ENCODE peak calls at places on chromosome 13, in nine cellular contexts. One of them, this sample, is unnamed.

GRCh38 chr13:103007427-103007762 is 58.8 kb downstream of the SLC10A2 start:
- DNase-seq in ELR: no peak
- DNase-seq in activated CD8-positive, alpha-beta T cell treated with anti-CD3 and anti-CD28 coated beads, Interleukin-2, amount 10 ng/mL, durations not matched to agents 7 days and 5 days: no peak
- DNase-seq in choroid plexus epithelial cell: no peak
- DNase-seq in lower leg skin: no peak
- DNase-seq in activated CD4-positive, alpha-beta memory T cell treated with anti-CD3 and anti-CD28 coated beads, Interleukin-2, amount 10 ng/mL, durations not matched to agents 7 days and 5 days: no peak
- DNase-seq in tibial artery: no peak
- DNase-seq in GDM1: no peak
- DNase-seq in nephron progenitor cell: no peak
- DNase-seq in this sample: no peak

GRCh38 chr13:30429721-30430694 is 7.7 kb downstream of the UBE2L5 start:
- DNase-seq in ELR: peak; percentile 96
- DNase-seq in lower leg skin: no peak
- DNase-seq in tibial artery: no peak
- DNase-seq in choroid plexus epithelial cell: peak; percentile 93
- DNase-seq in activated CD4-positive, alpha-beta memory T cell treated with anti-CD3 and anti-CD28 coated beads, Interleukin-2, amount 10 ng/mL, durations not matched to agents 7 days and 5 days: peak; percentile 26
- DNase-seq in GDM1: peak; percentile 31
- DNase-seq in activated CD8-positive, alpha-beta T cell treated with anti-CD3 and anti-CD28 coated beads, Interleukin-2, amount 10 ng/mL, durations not matched to agents 7 days and 5 days: no peak
- DNase-seq in nephron progenitor cell: no peak
- DNase-seq in this sample: no peak

GRCh38 chr13:48304132-48304876 is 753 bp downstream of the RB1 start:
- DNase-seq in choroid plexus epithelial cell: peak; percentile 63
- DNase-seq in lower leg skin: peak; percentile 87
- DNase-seq in activated CD8-positive, alpha-beta T cell treated with anti-CD3 and anti-CD28 coated beads, Interleukin-2, amount 10 ng/mL, durations not matched to agents 7 days and 5 days: peak; percentile 51
- DNase-seq in ELR: peak; percentile 63
- DNase-seq in activated CD4-positive, alpha-beta memory T cell treated with anti-CD3 and anti-CD28 coated beads, Interleukin-2, amount 10 ng/mL, durations not matched to agents 7 days and 5 days: peak; percentile 46
- DNase-seq in nephron progenitor cell: peak; percentile 31
- DNase-seq in GDM1: peak; percentile 38
- DNase-seq in tibial artery: peak; percentile 61
- DNase-seq in this sample: peak; percentile 28

GRCh38 chr13:97004886-97005285 is 10.6 kb upstream of the OXGR1 start:
- DNase-seq in nephron progenitor cell: no peak
- DNase-seq in lower leg skin: no peak
- DNase-seq in ELR: no peak
- DNase-seq in activated CD8-positive, alpha-beta T cell treated with anti-CD3 and anti-CD28 coated beads, Interleukin-2, amount 10 ng/mL, durations not matched to agents 7 days and 5 days: no peak
- DNase-seq in choroid plexus epithelial cell: no peak
- DNase-seq in GDM1: no peak
- DNase-seq in tibial artery: no peak
- DNase-seq in activated CD4-positive, alpha-beta memory T cell treated with anti-CD3 and anti-CD28 coated beads, Interleukin-2, amount 10 ng/mL, durations not matched to agents 7 days and 5 days: no peak
- DNase-seq in this sample: no peak

GRCh38 chr13:95676100-95676774 is 702 bp upstream of the DNAJC3 start:
- DNase-seq in activated CD8-positive, alpha-beta T cell treated with anti-CD3 and anti-CD28 coated beads, Interleukin-2, amount 10 ng/mL, durations not matched to agents 7 days and 5 days: peak; percentile 51
- DNase-seq in GDM1: no peak
- DNase-seq in lower leg skin: peak; percentile 85
- DNase-seq in nephron progenitor cell: no peak
- DNase-seq in ELR: peak; percentile 54
- DNase-seq in activated CD4-positive, alpha-beta memory T cell treated with anti-CD3 and anti-CD28 coated beads, Interleukin-2, amount 10 ng/mL, durations not matched to agents 7 days and 5 days: peak; percentile 41
- DNase-seq in tibial artery: no peak
- DNase-seq in choroid plexus epithelial cell: peak; percentile 59
- DNase-seq in this sample: peak; percentile 57

GRCh38 chr13:36724141-36724540 is 50.3 kb downstream of the SERTM1 start:
- DNase-seq in GDM1: no peak
- DNase-seq in lower leg skin: no peak
- DNase-seq in tibial artery: no peak
- DNase-seq in choroid plexus epithelial cell: no peak
- DNase-seq in activated CD8-positive, alpha-beta T cell treated with anti-CD3 and anti-CD28 coated beads, Interleukin-2, amount 10 ng/mL, durations not matched to agents 7 days and 5 days: no peak
- DNase-seq in nephron progenitor cell: no peak
- DNase-seq in ELR: no peak
- DNase-seq in activated CD4-positive, alpha-beta memory T cell treated with anti-CD3 and anti-CD28 coated beads, Interleukin-2, amount 10 ng/mL, durations not matched to agents 7 days and 5 days: no peak
- DNase-seq in this sample: no peak

GRCh38 chr13:70890289-70890688 is 782.0 kb upstream of the KLHL1 start:
- DNase-seq in activated CD8-positive, alpha-beta T cell treated with anti-CD3 and anti-CD28 coated beads, Interleukin-2, amount 10 ng/mL, durations not matched to agents 7 days and 5 days: no peak
- DNase-seq in GDM1: no peak
- DNase-seq in ELR: no peak
- DNase-seq in nephron progenitor cell: no peak
- DNase-seq in activated CD4-positive, alpha-beta memory T cell treated with anti-CD3 and anti-CD28 coated beads, Interleukin-2, amount 10 ng/mL, durations not matched to agents 7 days and 5 days: no peak
- DNase-seq in tibial artery: no peak
- DNase-seq in lower leg skin: no peak
- DNase-seq in choroid plexus epithelial cell: no peak
- DNase-seq in this sample: no peak

GRCh38 chr13:27263438-27263837 is 7.2 kb upstream of the RASL11A start:
- DNase-seq in activated CD8-positive, alpha-beta T cell treated with anti-CD3 and anti-CD28 coated beads, Interleukin-2, amount 10 ng/mL, durations not matched to agents 7 days and 5 days: no peak
- DNase-seq in GDM1: no peak
- DNase-seq in tibial artery: no peak
- DNase-seq in ELR: no peak
- DNase-seq in nephron progenitor cell: no peak
- DNase-seq in choroid plexus epithelial cell: no peak
- DNase-seq in activated CD4-positive, alpha-beta memory T cell treated with anti-CD3 and anti-CD28 coated beads, Interleukin-2, amount 10 ng/mL, durations not matched to agents 7 days and 5 days: no peak
- DNase-seq in lower leg skin: no peak
- DNase-seq in this sample: no peak